ENCODE peak calls at places on chromosomes 1 and 21, in six cellular contexts. R is heart right ventricle, O is Panc1, E is pancreas, L is tibial nerve, N is transverse colon. M is an unnamed sample.

GRCh38 chr1:47209091-47209490 is 19.3 kb upstream of the PDZK1IP1 start:
- DNase-seq in L (no peak), N (no peak), R (no peak), O (no peak), E (no peak), M (no peak)

GRCh38 chr1:226738421-226738994 is 574 bp downstream of the ITPKB start:
- DNase-seq in L (no peak), O (no peak), N (peak; percentile 48), R (peak; percentile 43), E (peak; percentile 77), M (peak; percentile 53)

GRCh38 chr1:160550572-160551034 is 27.5 kb upstream of the SLAMF6 start:
- DNase-seq in E (no peak), O (no peak), N (no peak), R (peak; percentile 21), L (no peak), M (no peak)

GRCh38 chr1:25003457-25004190 is 73.5 kb upstream of the RUNX3 start:
- DNase-seq in E (no peak), L (no peak), R (no peak), O (no peak), N (no peak), M (no peak)

GRCh38 chr1:226132731-226133503 is 53.6 kb downstream of the ACBD3 start:
- DNase-seq in R (no peak), E (no peak), N (no peak), O (no peak), L (no peak), M (peak; percentile 29)

GRCh38 chr1:70140894-70141293 is 64.5 kb downstream of the LRRC40 start:
- DNase-seq in L (no peak), N (no peak), R (no peak), E (no peak), O (no peak), M (no peak)

GRCh38 chr1:7899741-7900140 is 40.9 kb downstream of the TNFRSF9 start:
- DNase-seq in E (no peak), R (no peak), L (no peak), N (no peak), O (no peak), M (no peak)

GRCh38 chr1:32247452-32247851 is 430 bp downstream of the FAM167B start:
- DNase-seq in O (no peak), E (peak; percentile 70), L (no peak), R (peak; percentile 43), N (no peak), M (no peak)

GRCh38 chr1:53719469-53719868 is 19.5 kb downstream of the GLIS1 start:
- DNase-seq in O (no peak), R (no peak), E (no peak), L (no peak), N (no peak), M (no peak)

GRCh38 chr1:9542425-9542824 is 3.2 kb downstream of the SLC25A33 start:
- DNase-seq in L (no peak), N (peak; percentile 28), E (no peak), O (no peak), R (no peak), M (no peak)

GRCh38 chr1:218996362-218996761 is 177.3 kb upstream of the LYPLAL1 start:
- DNase-seq in L (no peak), N (no peak), O (no peak), R (no peak), E (no peak), M (no peak)

GRCh38 chr1:226643701-226644540 is 95.2 kb downstream of the ITPKB start:
- DNase-seq in O (no peak), N (no peak), R (no peak), E (peak; percentile 38), L (no peak), M (no peak)

GRCh38 chr1:203607169-203607873 is 19.3 kb upstream of the ATP2B4 start:
- DNase-seq in O (no peak), E (no peak), R (peak; percentile 41), N (peak; percentile 28), L (peak; percentile 39), M (peak; percentile 96)

GRCh38 chr1:179143332-179143731 is 61.5 kb downstream of the TOR3A start:
- DNase-seq in E (no peak), R (no peak), L (no peak), N (no peak), O (peak; percentile 78), M (no peak)

GRCh38 chr1:27011058-27011764 is 1.4 kb downstream of the TENT5B start:
- DNase-seq in R (no peak), E (no peak), N (peak; percentile 57), O (no peak), L (no peak), M (peak; percentile 91)

GRCh38 chr1:18192974-18193373 is 85.4 kb downstream of the IGSF21 start:
- DNase-seq in L (no peak), R (no peak), O (no peak), E (no peak), N (no peak), M (no peak)

GRCh38 chr1:63813829-63814277 is 40.0 kb downstream of the ROR1 start:
- DNase-seq in E (no peak), N (no peak), O (no peak), R (no peak), L (no peak), M (peak; percentile 63)

GRCh38 chr1:200857804-200858203 is 15.0 kb upstream of the GPR25 start:
- DNase-seq in O (no peak), N (no peak), E (no peak), L (no peak), R (no peak), M (no peak)

GRCh38 chr21:41580758-41581554 is 73.0 kb upstream of the TMPRSS2 start:
- DNase-seq in R (no peak), N (peak; percentile 85), L (no peak), E (no peak), O (no peak), M (no peak)

GRCh38 chr1:2344121-2344681 is 47.2 kb downstream of the MORN1 start:
- DNase-seq in O (no peak), N (no peak), R (peak; percentile 6), E (peak; percentile 59), L (no peak), M (no peak)

GRCh38 chr21:14530574-14530973 is 15.5 kb downstream of the SAMSN1 start:
- DNase-seq in O (no peak), E (no peak), L (no peak), N (no peak), R (no peak), M (no peak)
- H3K4me1 ChIP-seq in O (no peaks in the 10 kb centered on the region), E (no peaks in the 10 kb centered on the region), L (no peaks in the 10 kb centered on the region), N (no peaks in the 10 kb centered on the region), R (no peaks in the 10 kb centered on the region), M (peaks cover 7% of the 10 kb centered on the region)

DNA sequence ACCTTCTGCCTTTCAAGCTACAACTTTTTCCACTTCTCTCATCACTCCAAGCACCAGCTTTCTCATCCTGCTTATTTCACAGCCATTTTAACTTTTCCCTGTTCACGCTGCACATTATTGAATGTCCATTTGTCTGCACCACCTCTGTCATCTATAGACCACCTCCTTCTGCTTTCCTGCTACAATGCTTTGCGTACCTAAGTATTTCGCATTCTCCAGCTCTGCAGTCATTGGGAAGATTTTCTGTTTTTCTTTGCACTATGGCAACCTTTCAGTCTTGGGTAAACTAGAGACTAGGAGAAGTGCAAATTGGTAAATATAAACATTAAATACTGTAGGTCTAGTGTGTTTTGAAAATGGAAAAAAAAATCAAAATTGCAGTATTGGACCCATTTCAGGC is 820 bp downstream of the CCDC30 start:
- DNase-seq in N (no peak), O (no peak), E (no peak), R (no peak), L (no peak), M (no peak)
- H3K27ac ChIP-seq in N (no peak overlapping the region), O (no peak overlapping the region), E (peak overlapping the region; percentile 61), R (no peak overlapping the region), L (no peak overlapping the region), M (no peak overlapping the region)

GRCh38 chr1:23889074-23889473 is 21.0 kb upstream of the FUCA1 start:
- DNase-seq in R (no peak), L (no peak), N (no peak), E (no peak), O (no peak), M (no peak)

GRCh38 chr1:23879809-23880208 is 11.7 kb upstream of the FUCA1 start:
- DNase-seq in R (no peak), E (no peak), O (no peak), L (no peak), N (no peak), M (no peak)

GRCh38 chr1:23885222-23885621 is 17.1 kb upstream of the FUCA1 start:
- DNase-seq in L (no peak), O (no peak), E (no peak), R (no peak), N (no peak), M (no peak)
- H3K4me1 ChIP-seq in L (no peaks in the 10 kb centered on the region), O (no peaks in the 10 kb centered on the region), E (no peaks in the 10 kb centered on the region), R (no peaks in the 10 kb centered on the region), N (no peaks in the 10 kb centered on the region), M (no peaks in the 10 kb centered on the region)

GRCh38 chr1:19433610-19433999 is 51.7 kb downstream of the CAPZB start:
- DNase-seq in N (no peak), L (no peak), R (no peak), O (no peak), E (no peak), M (no peak)
- H3K27ac ChIP-seq in N (peak overlapping the region; percentile 81), L (peak overlapping the region; percentile 86), R (peak overlapping the region; percentile 93), O (peak overlapping the region; percentile 53), E (no peak overlapping the region), M (no peak overlapping the region)

GRCh38 chr1:156489166-156489934 is 11.2 kb downstream of the MEF2D start:
- DNase-seq in O (no peak), R (peak; percentile 71), L (no peak), N (no peak), E (no peak), M (no peak)

GRCh38 chr1:156489935-156490293 is 10.7 kb downstream of the MEF2D start:
- DNase-seq in N (no peak), O (no peak), R (no peak), E (no peak), L (no peak), M (no peak)

GRCh38 chr1:156491151-156491949 is 9.2 kb downstream of the MEF2D start:
- DNase-seq in O (no peak), E (no peak), L (no peak), R (no peak), N (no peak), M (no peak)

GRCh38 chr1:156492013-156492590 is 8.5 kb downstream of the MEF2D start:
- DNase-seq in L (no peak), E (no peak), R (no peak), N (no peak), O (no peak), M (no peak)

GRCh38 chr1:156490401-156491032 is 10.1 kb downstream of the MEF2D start:
- DNase-seq in L (no peak), R (peak; percentile 63), N (peak; percentile 38), O (no peak), E (no peak), M (peak; percentile 55)
- H3K4me1 ChIP-seq in L (peaks cover 87% of the 10 kb centered on the region), R (peaks cover 100% of the 10 kb centered on the region), N (peaks cover 83% of the 10 kb centered on the region), O (peaks cover 31% of the 10 kb centered on the region), E (peaks cover 64% of the 10 kb centered on the region), M (peaks cover 27% of the 10 kb centered on the region)

GRCh38 chr21:25700741-25701140 is 34.0 kb downstream of the ATP5PF start:
- DNase-seq in E (no peak), N (no peak), R (no peak), O (no peak), L (no peak), M (no peak)

GRCh38 chr21:25701529-25701928 is 33.2 kb downstream of the ATP5PF start:
- DNase-seq in L (no peak), O (no peak), E (no peak), N (no peak), R (no peak), M (no peak)
- H3K27ac ChIP-seq in L (no peak overlapping the region), O (no peak overlapping the region), E (no peak overlapping the region), N (no peak overlapping the region), R (peak overlapping the region; percentile 66), M (no peak overlapping the region)

GRCh38 chr1:116762781-116763115 is 8.5 kb downstream of the CD2 start:
- DNase-seq in L (no peak), N (no peak), E (no peak), O (no peak), R (no peak), M (no peak)
- H3K4me1 ChIP-seq in L (no peaks in the 10 kb centered on the region), N (no peaks in the 10 kb centered on the region), E (no peaks in the 10 kb centered on the region), O (no peaks in the 10 kb centered on the region), R (peaks cover 6% of the 10 kb centered on the region), M (no peaks in the 10 kb centered on the region)

M was measured in SJSA1.